ENCODE peak calls at places on chromosomes 11 and 22, in nine cellular contexts. U is A549, F is H1, B is esophagus squamous epithelium, I is adrenal gland, V is Peyer's patch, P is transverse colon, E is GM12891, O is uterus. Z is an unnamed sample.

GRCh38 chr11:117996058-117996457 is 9.9 kb downstream of the IL10RA start:
- DNase-seq in I (no peak), F (no peak), P (no peak), B (no peak), V (no peak), U (no peak), O (no peak), E (no peak), Z (no peak)

GRCh38 chr11:63880031-63880841 is 36.7 kb downstream of the RCOR2 start:
- DNase-seq in I (peak; percentile 55), U (no peak), O (no peak), F (no peak), P (no peak), E (no peak), V (no peak), B (no peak), Z (no peak)

GRCh38 chr11:93858376-93858775 is 8.0 kb upstream of the VSTM5 start:
- DNase-seq in U (no peak), E (no peak), O (no peak), P (no peak), F (no peak), B (no peak), I (no peak), V (no peak), Z (no peak)

GRCh38 chr11:60376601-60377000 is 1.7 kb upstream of the MS4A7 start:
- DNase-seq in F (no peak), I (no peak), V (no peak), U (no peak), E (no peak), O (no peak), P (no peak), B (no peak), Z (no peak)

GRCh38 chr11:125075900-125076317 is 12.8 kb downstream of the SLC37A2 start:
- DNase-seq in P (no peak), E (no peak), U (no peak), I (peak; percentile 91), O (no peak), F (no peak), B (no peak), V (peak; percentile 33), Z (peak; percentile 40)

GRCh38 chr11:64080390-64080789 is 44.7 kb downstream of the FLRT1 start:
- DNase-seq in F (no peak), I (no peak), B (no peak), U (no peak), V (no peak), P (no peak), E (no peak), O (no peak), Z (no peak)

GRCh38 chr22:25008666-25009065 is 56.1 kb downstream of the KIAA1671 start:
- DNase-seq in P (no peak), V (no peak), F (no peak), O (no peak), I (no peak), U (no peak), E (no peak), B (no peak), Z (no peak)

GRCh38 chr11:99246199-99246598 is 225.4 kb downstream of the CNTN5 start:
- DNase-seq in F (no peak), B (no peak), E (no peak), U (no peak), I (no peak), V (no peak), O (no peak), P (no peak), Z (no peak)

GRCh38 chr11:92762175-92762574 is 207.3 kb upstream of the MTNR1B start:
- DNase-seq in E (no peak), V (no peak), P (no peak), U (no peak), F (no peak), O (no peak), I (no peak), B (no peak), Z (no peak)

GRCh38 chr11:72333657-72334056 is 89.7 kb upstream of the PHOX2A start:
- DNase-seq in E (peak; percentile 35), U (no peak), B (no peak), I (no peak), P (no peak), V (no peak), F (peak; percentile 59), O (no peak), Z (peak; percentile 12)

GRCh38 chr11:66318576-66318970 is 1.7 kb upstream of the CD248 start:
- DNase-seq in F (no peak), B (no peak), O (peak; percentile 32), U (no peak), I (no peak), E (no peak), P (no peak), V (no peak), Z (no peak)

GRCh38 chr22:28629420-28630184 is 50.0 kb downstream of the TTC28 start:
- DNase-seq in I (no peak), F (no peak), E (no peak), V (no peak), P (no peak), O (no peak), U (peak; percentile 2), B (no peak), Z (peak; percentile 4)

GRCh38 chr11:64710418-64711137 is 12.4 kb downstream of the NRXN2 start:
- DNase-seq in F (no peak), P (no peak), V (no peak), B (no peak), U (no peak), E (no peak), I (no peak), O (no peak), Z (no peak)

GRCh38 chr11:88414981-88415391 is 77.5 kb upstream of the CTSC start:
- DNase-seq in E (no peak), I (no peak), V (no peak), P (no peak), F (no peak), O (no peak), U (no peak), B (no peak), Z (no peak)

GRCh38 chr11:20042025-20042639 is 118.1 kb downstream of the DBX1 start:
- DNase-seq in P (no peak), O (no peak), E (no peak), B (no peak), F (no peak), V (no peak), U (peak; percentile 28), I (no peak), Z (no peak)

DNA sequence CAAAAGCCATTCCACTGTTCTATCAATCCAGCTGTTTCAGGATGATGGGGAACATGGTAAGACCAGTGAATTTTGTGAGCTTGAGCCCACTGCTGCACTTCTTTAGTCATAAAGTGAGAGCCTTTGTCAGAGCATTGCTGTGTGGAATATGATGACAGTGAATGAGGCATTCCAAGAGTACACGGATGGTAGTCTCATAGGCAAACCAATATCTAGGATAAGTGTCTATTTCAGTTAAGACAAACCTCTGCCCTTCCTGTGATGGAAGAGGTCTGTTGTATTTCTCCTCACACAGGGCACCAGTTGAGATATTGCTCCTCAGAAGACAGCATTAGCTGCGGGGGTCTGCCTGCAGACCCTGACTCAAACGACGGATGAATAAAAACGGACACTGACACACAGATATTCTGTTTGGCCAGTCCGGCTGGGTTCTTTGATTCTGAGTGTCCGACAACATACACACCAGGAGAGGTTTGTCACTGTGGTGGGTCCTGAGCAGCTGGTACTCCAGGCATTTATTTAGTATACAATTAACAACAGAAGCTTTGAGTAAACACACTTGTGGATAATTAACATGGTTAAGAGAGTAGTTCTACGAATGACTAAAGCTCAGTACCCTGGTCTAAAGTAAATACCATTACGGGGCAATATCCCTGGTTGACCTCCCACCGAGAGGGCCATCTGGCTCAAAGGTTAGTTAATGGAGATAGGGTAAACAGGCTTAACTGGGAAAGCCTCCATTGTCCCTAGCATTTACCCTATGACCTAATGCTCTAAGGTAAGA is 121.7 kb downstream of the ZNF280B start:
- DNase-seq in O (no peak), E (no peak), I (no peak), F (no peak), P (no peak), B (no peak), U (no peak), V (no peak), Z (no peak)
- TF ChIP-seq POLR2A in O (no peak), E (no peak), I (no peak), F (no peak), P (no peak), B (no peak), U (no peak), V (no peak), Z (no peak)

GRCh38 chr11:10538924-10539323 is 2.1 kb downstream of the RNF141 start:
- DNase-seq in U (no peak), F (no peak), V (no peak), E (no peak), O (no peak), I (no peak), B (no peak), P (no peak), Z (no peak)

GRCh38 chr11:10539339-10539738 is 1.6 kb downstream of the RNF141 start:
- DNase-seq in I (no peak), V (no peak), P (no peak), E (no peak), B (no peak), F (no peak), U (peak; percentile 30), O (no peak), Z (no peak)

GRCh38 chr11:10540546-10540914 is 457 bp downstream of the RNF141 start:
- DNase-seq in P (no peak), F (no peak), V (no peak), U (no peak), B (no peak), I (peak; percentile 62), E (no peak), O (peak; percentile 30), Z (peak; percentile 80)

GRCh38 chr11:10542776-10543175 is 1.8 kb upstream of the RNF141 start:
- DNase-seq in O (no peak), E (no peak), F (no peak), P (no peak), V (no peak), I (no peak), U (no peak), B (no peak), Z (no peak)

GRCh38 chr11:10540915-10541591 is at the start of gene RNF141:
- DNase-seq in E (peak; percentile 95), P (peak; percentile 97), V (peak; percentile 99), F (peak; percentile 86), O (peak; percentile 93), B (peak; percentile 72), I (peak; percentile 97), U (peak; percentile 84), Z (peak; percentile 97)
- TF ChIP-seq POLR2A in E (peak; percentile 70), P (peak; percentile 96), V (peak; percentile 93), F (peak; percentile 91), O (peak; percentile 95), B (peak; percentile 98), I (peak; percentile 85), U (peak; percentile 97), Z (peak; percentile 94)

GRCh38 chr22:43152355-43153071 is 1.2 kb downstream of the TSPO start:
- DNase-seq in I (peak; percentile 75), U (no peak), B (peak; percentile 31), O (peak; percentile 60), F (no peak), E (no peak), P (peak; percentile 88), V (peak; percentile 89), Z (no peak)
- TF ChIP-seq POLR2A in I (no peak), U (no peak), B (peak; percentile 64), O (no peak), F (no peak), E (no peak), P (peak; percentile 69), V (peak; percentile 3), Z (peak; percentile 65)

DNA sequence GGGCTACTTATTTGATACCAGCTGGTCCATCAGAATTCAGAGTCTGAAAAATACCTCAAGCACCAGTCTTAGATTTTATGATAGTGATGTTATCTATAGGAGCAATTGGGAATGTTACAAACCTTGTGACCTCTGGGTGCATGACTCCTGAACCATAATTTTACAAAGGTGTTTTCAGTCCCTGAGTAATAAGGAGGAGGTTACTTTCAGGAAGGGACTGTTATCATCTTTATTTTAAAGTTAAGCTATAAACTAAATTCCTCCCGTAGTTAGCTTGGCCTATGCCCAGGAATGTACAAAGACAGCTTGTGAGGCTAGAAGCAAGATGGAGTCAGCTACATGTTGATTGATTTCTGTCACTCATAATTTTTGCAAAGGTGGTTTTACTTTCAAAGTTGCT is 101.9 kb downstream of the UVRAG start:
- DNase-seq in I (no peak), V (no peak), B (no peak), E (no peak), O (no peak), F (no peak), P (no peak), U (no peak), Z (no peak)
- TF ChIP-seq POLR2A in I (no peak), V (no peak), B (no peak), E (no peak), O (no peak), F (no peak), P (no peak), U (no peak), Z (no peak)

Z was measured in erythroblast.